ENCODE peak calls at places on chromosomes 1 and 21, in nine cellular contexts. K is neural progenitor cell, I is SK-N-SH, M is GM23338, Q is OCI-LY7, Y is HCT116, W is GM23248, B is MM.1S, N is hepatocyte. J is an unnamed sample. For H3K4me1, the result is how much of the 10 kb centered on the place peaks cover.

GRCh38 chr1:51189421-51190073 is 46.5 kb upstream of the RNF11 start:
- DNase-seq in K (peak), I (peak), M (peak), Q (peak), Y (peak), W (peak), B (peak), N (peak), J (peak)

GRCh38 chr1:24541711-24542346 is 14.1 kb upstream of the NCMAP start:
- DNase-seq in K (peak), I (peak), M (peak), Q (no peak), Y (no peak), W (no peak), B (no peak), N (peak), J (no peak)

GRCh38 chr1:110668523-110668922 is 6.2 kb downstream of the KCNA3 start:
- DNase-seq in K (no peak), I (no peak), M (no peak), Q (no peak), Y (no peak), W (no peak), B (no peak), N (no peak), J (no peak)

GRCh38 chr1:1238702-1239178 is 6.7 kb downstream of the B3GALT6 start:
- DNase-seq in K (no peak), I (peak), M (no peak), Q (no peak), Y (no peak), W (no peak), B (no peak), N (no peak), J (no peak)

GRCh38 chr1:77975386-77975785 is 3.5 kb downstream of the FUBP1 start:
- DNase-seq in K (no peak), I (no peak), M (no peak), Q (no peak), Y (no peak), W (peak), B (no peak), N (no peak), J (peak)

GRCh38 chr1:26066857-26067256 is 573 bp downstream of the TRIM63 start:
- DNase-seq in K (no peak), I (peak), M (no peak), Q (no peak), Y (no peak), W (no peak), B (no peak), N (peak), J (no peak)

GRCh38 chr1:204723131-204723787 is 37.7 kb upstream of the LRRN2 start:
- DNase-seq in K (no peak), I (no peak), M (no peak), Q (no peak), Y (no peak), W (peak), B (no peak), N (no peak), J (peak)

GRCh38 chr21:46605759-46606426 is 1.0 kb upstream of the S100B start:
- DNase-seq in K (no peak), I (no peak), M (no peak), Q (peak), Y (no peak), W (no peak), B (no peak), N (no peak), J (no peak)

GRCh38 chr21:27268290-27268689 is 301.4 kb upstream of the ADAMTS5 start:
- DNase-seq in K (no peak), I (no peak), M (no peak), Q (no peak), Y (no peak), W (peak), B (no peak), N (no peak), J (no peak)

GRCh38 chr21:32770514-32771133 is 931 bp downstream of the PAXBP1 start:
- DNase-seq in K (no peak), I (no peak), M (no peak), Q (peak), Y (no peak), W (peak), B (peak), N (peak), J (peak)

GRCh38 chr1:32627596-32628162 is 22.7 kb downstream of the ZBTB8OS start:
- DNase-seq in K (no peak), I (no peak), M (no peak), Q (peak), Y (no peak), W (peak), B (peak), N (no peak), J (no peak)

DNA sequence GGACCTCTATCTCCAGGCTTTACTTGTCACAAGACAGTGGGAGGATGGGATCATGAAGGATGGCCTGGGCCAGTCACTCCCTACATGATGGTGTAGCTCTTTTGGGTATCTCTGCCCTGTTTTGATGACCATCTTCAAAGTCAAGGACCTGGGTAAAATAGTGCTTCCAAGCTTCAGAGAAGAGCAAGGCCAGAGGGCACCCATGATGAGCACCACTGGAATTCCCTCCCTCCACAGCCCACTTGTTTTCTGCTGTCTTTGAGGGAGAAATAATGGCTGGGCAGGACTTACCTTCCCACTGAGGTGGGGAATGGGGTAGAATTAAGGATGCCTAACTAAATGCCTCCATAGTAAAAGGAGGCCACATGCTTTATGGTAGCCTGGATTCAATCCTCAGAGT is 165.7 kb downstream of the DHRS3 start:
- DNase-seq in K (no peak), I (no peak), M (no peak), Q (no peak), Y (no peak), W (no peak), B (no peak), N (no peak), J (no peak)
- H3K27ac ChIP-seq in K (no peak), I (no peak), M (no peak), Q (no peak), Y (no peak), W (no peak), B (no peak), N (no peak), J (no peak)

GRCh38 chr1:16175610-16176553 is 20.0 kb upstream of the EPHA2 start:
- DNase-seq in K (peak), I (peak), M (no peak), Q (no peak), Y (no peak), W (peak), B (no peak), N (peak), J (peak)
- H3K4me1 ChIP-seq in K (under half), I (under half), M (under half), Q (under half), Y (half or more), W (under half), B (under half), N (half or more), J (half or more)

DNA sequence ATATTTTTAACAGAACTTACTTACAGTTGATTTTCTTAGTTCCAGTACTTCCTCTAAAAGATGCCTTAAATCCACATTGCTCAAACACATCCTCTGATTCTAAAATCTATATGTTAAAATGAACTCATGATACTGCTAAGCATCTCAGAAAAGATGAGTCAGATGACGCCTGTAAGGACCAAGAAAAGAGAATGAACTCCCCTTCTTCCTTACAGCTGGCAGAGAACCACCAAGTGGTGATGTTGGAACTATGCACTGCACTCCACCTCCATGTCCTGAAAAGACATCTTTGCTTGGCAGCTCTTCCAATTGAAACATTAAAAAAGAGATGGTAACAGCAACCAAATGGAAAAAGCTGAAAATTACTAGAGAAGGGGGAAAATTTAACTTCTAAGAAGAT is 648.8 kb downstream of the PTPRC start:
- DNase-seq in K (no peak), I (no peak), M (no peak), Q (no peak), Y (no peak), W (peak), B (no peak), N (no peak), J (no peak)
- TF ChIP-seq EZH2phosphoT487 in K (no peak), I (no peak), M (no peak), Q (no peak), Y (no peak), W (no peak), B (no peak), N (no peak), J (no peak)

GRCh38 chr21:43644609-43645008 is 14.7 kb downstream of the HSF2BP start:
- DNase-seq in K (no peak), I (no peak), M (no peak), Q (no peak), Y (no peak), W (peak), B (no peak), N (no peak), J (peak)

GRCh38 chr21:43645987-43646386 is 13.3 kb downstream of the HSF2BP start:
- DNase-seq in K (no peak), I (no peak), M (no peak), Q (no peak), Y (no peak), W (peak), B (no peak), N (no peak), J (no peak)

GRCh38 chr21:43645414-43645891 is 13.8 kb downstream of the HSF2BP start:
- DNase-seq in K (peak), I (no peak), M (peak), Q (peak), Y (no peak), W (peak), B (peak), N (peak), J (peak)

GRCh38 chr21:43640437-43640836 is 18.9 kb downstream of the HSF2BP start:
- DNase-seq in K (no peak), I (no peak), M (no peak), Q (no peak), Y (no peak), W (no peak), B (no peak), N (no peak), J (peak)

DNA sequence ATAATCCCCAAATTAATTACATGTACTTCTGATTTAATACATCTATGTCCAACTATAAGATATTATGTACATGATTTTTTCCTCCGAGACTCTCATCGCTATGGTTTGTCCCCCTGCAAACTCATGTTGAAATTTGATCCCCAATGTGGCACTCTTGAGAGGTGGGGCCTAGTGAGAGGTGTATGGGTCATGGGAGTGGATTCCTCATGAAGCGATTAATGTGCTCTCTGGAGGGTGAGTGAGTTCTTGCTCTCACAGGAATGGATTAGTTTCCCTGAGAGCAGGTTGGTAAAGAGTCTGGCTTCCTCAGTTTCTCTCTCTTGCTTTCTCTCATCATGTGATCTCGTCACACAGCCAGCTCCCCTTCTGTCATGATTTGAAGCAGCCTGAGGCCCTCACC is 16.1 kb downstream of the HSF2BP start:
- DNase-seq in K (no peak), I (no peak), M (no peak), Q (no peak), Y (no peak), W (no peak), B (no peak), N (no peak), J (no peak)
- H3K27ac ChIP-seq in K (no peak), I (no peak), M (no peak), Q (no peak), Y (no peak), W (no peak), B (no peak), N (no peak), J (no peak)